ENCODE peak calls at places on chromosomes 13 and 19, in seven cellular contexts. L is uterus, H is body of pancreas, A is IMR-90, B is adrenal gland, I is suprapubic skin, Q is esophagus squamous epithelium. E is an unnamed sample.

GRCh38 chr13:37194428-37194861 is 89.0 kb upstream of the CSNK1A1L start:
- DNase-seq in L (no peak), H (no peak), A (peak; percentile 82), B (no peak), I (no peak), Q (no peak), E (no peak)

GRCh38 chr19:46859637-46860124 is 1.1 kb upstream of the ARHGAP35 start:
- DNase-seq in L (peak; percentile 78), H (peak; percentile 68), A (peak; percentile 55), B (peak; percentile 73), I (peak; percentile 93), Q (no peak), E (peak; percentile 70)

GRCh38 chr19:55216461-55217198 is 7.3 kb upstream of the PTPRH start:
- DNase-seq in L (peak; percentile 41), H (peak; percentile 80), A (peak; percentile 100), B (peak; percentile 96), I (peak; percentile 79), Q (no peak), E (peak; percentile 85)

GRCh38 chr13:31035162-31035951 is 102.9 kb downstream of the TEX26 start:
- DNase-seq in L (peak; percentile 50), H (no peak), A (peak; percentile 29), B (no peak), I (no peak), Q (no peak), E (no peak)

GRCh38 chr13:101817898-101818297 is 365.4 kb downstream of the ITGBL1 start:
- DNase-seq in L (no peak), H (no peak), A (no peak), B (no peak), I (no peak), Q (no peak), E (no peak)

GRCh38 chr19:7366701-7367420 is 18.1 kb downstream of the ARHGEF18 start:
- DNase-seq in L (no peak), H (no peak), A (peak; percentile 33), B (no peak), I (no peak), Q (no peak), E (no peak)

GRCh38 chr19:23116802-23117571 is at the start of gene ZNF730:
- DNase-seq in L (peak; percentile 18), H (peak; percentile 37), A (peak; percentile 68), B (peak; percentile 38), I (peak; percentile 60), Q (no peak), E (peak; percentile 87)

GRCh38 chr19:5049561-5049960 is 80.6 kb downstream of the KDM4B start:
- DNase-seq in L (no peak), H (no peak), A (no peak), B (no peak), I (no peak), Q (no peak), E (no peak)

GRCh38 chr19:48061401-48062344 is 17.8 kb upstream of the CABP5 start:
- DNase-seq in L (no peak), H (no peak), A (no peak), B (no peak), I (no peak), Q (no peak), E (no peak)

GRCh38 chr19:12885749-12886706 is 973 bp downstream of the KLF1 start:
- DNase-seq in L (no peak), H (no peak), A (no peak), B (peak; percentile 26), I (no peak), Q (no peak), E (no peak)

GRCh38 chr19:12893582-12893981 is 2.6 kb downstream of the GCDH start:
- DNase-seq in L (no peak), H (no peak), A (no peak), B (no peak), I (no peak), Q (no peak), E (no peak)

GRCh38 chr19:12891553-12892021 is 627 bp downstream of the GCDH start:
- DNase-seq in L (no peak), H (no peak), A (no peak), B (no peak), I (peak; percentile 71), Q (no peak), E (no peak)

GRCh38 chr19:12886943-12887747 is at the start of gene KLF1:
- DNase-seq in L (no peak), H (no peak), A (no peak), B (no peak), I (no peak), Q (no peak), E (no peak)

DNA sequence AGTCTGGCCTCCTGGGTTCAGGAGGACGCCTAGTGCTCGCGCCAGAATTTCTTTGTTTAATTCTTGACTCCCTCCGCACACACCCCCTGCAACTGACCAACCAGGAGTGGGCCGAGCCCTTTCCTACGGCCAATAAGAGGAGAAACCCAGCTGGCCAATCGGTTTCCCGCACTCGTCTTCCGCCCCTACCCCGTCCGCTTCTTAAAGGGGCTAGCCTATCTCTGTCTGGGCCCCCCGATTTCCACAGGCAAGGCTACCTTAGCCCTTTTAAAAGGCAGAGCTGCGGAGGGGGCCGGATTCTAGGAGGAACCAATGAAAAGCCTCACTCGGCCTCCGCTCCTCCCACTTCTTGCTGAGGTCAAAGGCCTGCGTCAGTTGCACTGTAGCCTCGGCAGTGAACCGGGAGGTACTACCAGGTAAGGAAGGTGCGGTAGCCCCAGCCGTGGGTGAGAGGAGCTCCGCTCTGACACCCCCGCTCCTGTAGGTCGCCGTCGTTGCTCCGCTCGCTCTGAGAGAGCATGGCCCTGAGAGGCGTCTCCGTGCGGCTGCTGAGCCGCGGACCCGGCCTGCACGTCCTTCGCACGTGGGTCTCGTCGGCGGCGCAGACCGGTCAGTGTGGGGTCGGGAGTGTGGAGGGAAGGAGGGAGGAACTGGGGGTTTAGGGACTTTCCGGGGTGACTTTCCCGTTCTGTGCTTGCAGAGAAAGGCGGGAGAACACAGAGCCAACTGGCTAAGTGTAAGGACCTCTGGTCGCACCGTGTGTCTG is at the start of gene GCDH:
- DNase-seq in L (peak; percentile 95), H (peak; percentile 98), A (peak; percentile 98), B (peak; percentile 99), I (peak; percentile 99), Q (peak; percentile 97), E (peak; percentile 99)
- TF ChIP-seq POLR2A in L (peak; percentile 17), H (peak; percentile 91), A (no peak), B (no peak), I (no peak), Q (peak; percentile 88), E (peak; percentile 49)

DNA sequence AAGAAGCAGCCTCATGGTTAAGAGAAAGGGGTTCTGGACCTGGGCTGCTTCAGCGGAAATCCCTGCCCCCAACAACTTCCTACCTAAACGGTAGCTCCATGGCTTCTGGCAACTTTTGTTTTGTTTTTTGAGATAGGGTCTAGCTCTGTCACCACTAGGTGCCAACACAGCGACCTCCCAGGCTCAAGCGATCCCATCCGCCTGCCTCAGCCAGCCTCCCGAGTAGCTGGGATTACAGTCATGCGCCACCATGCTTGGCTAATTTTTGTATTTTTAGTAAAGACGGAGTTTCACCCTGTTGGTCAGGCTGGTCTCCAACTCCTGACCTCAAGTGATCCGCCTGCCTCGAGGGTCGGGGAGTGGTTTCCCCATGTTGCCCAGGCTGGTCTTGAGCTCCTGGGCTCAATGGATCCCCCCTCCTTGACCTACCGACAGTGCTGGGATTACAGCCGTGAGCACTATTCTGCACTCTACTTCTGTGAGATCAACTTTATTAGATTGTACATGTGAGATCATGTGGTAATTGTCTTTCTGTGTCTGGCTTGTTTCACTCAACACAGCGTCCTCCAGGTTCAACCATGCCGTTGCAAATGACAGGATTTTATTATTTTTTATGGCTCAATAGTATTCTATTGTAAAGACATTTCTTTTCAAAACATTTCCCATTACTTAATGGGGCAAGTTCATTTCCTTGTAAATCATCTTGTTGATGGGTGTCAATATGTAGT is 1.3 kb upstream of the OBI1 start:
- DNase-seq in L (no peak), H (peak; percentile 14), A (no peak), B (peak; percentile 11), I (no peak), Q (no peak), E (no peak)
- TF ChIP-seq CTCF in L (no peak), H (no peak), A (no peak), B (no peak), I (no peak), Q (no peak), E (no peak)

GRCh38 chr13:112133489-112134149 is 66.7 kb downstream of the SOX1 start:
- DNase-seq in L (no peak), H (no peak), A (no peak), B (no peak), I (no peak), Q (no peak), E (no peak)

GRCh38 chr13:112131740-112132113 is 64.8 kb downstream of the SOX1 start:
- DNase-seq in L (no peak), H (no peak), A (no peak), B (no peak), I (no peak), Q (no peak), E (no peak)

GRCh38 chr13:112132142-112132541 is 65.2 kb downstream of the SOX1 start:
- DNase-seq in L (no peak), H (no peak), A (no peak), B (no peak), I (no peak), Q (no peak), E (no peak)

GRCh38 chr13:112131081-112131739 is 64.3 kb downstream of the SOX1 start:
- DNase-seq in L (no peak), H (no peak), A (no peak), B (no peak), I (no peak), Q (no peak), E (no peak)

DNA sequence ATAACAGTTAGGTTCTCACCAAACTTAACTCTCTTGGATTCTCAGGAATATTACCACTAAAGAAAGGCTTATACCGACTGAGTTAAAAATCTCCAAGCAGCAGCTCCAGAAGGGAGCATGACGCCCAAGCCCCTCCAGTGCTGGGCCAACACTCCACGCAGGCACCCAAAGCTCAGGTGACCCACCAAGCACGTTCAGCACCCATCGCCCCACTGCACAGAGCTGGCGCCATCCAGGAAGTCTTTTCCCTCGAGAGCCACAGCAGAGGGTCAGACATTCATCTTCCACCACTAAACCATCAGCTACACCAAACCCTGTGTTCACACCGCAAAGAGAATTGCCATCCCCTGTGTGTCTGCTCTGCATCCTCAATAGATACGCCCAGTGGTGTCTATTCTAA is 65.7 kb downstream of the SOX1 start:
- DNase-seq in L (no peak), H (no peak), A (no peak), B (no peak), I (no peak), Q (no peak), E (no peak)
- H3K4me3 ChIP-seq in L (no peak overlapping the region), H (no peak overlapping the region), A (no peak overlapping the region), B (no peak overlapping the region), I (no peak overlapping the region), Q (no peak overlapping the region), E (no peak overlapping the region)

GRCh38 chr19:2274185-2274711 is 7.7 kb downstream of the PEAK3 start:
- DNase-seq in L (no peak), H (no peak), A (no peak), B (no peak), I (peak; percentile 62), Q (no peak), E (no peak)

GRCh38 chr19:2274937-2275535 is 6.9 kb downstream of the PEAK3 start:
- DNase-seq in L (peak; percentile 67), H (peak; percentile 62), A (peak; percentile 64), B (peak; percentile 78), I (peak; percentile 78), Q (no peak), E (peak; percentile 78)

GRCh38 chr19:2276429-2276989 is 5.5 kb downstream of the PEAK3 start:
- DNase-seq in L (no peak), H (no peak), A (no peak), B (no peak), I (no peak), Q (no peak), E (no peak)

GRCh38 chr19:2277138-2277537 is 4.8 kb downstream of the PEAK3 start:
- DNase-seq in L (no peak), H (no peak), A (no peak), B (no peak), I (no peak), Q (no peak), E (no peak)

GRCh38 chr19:2275588-2276428 is 6.2 kb downstream of the PEAK3 start:
- DNase-seq in L (peak; percentile 61), H (no peak), A (no peak), B (peak; percentile 38), I (peak; percentile 66), Q (no peak), E (no peak)
- TF ChIP-seq POLR2A in L (no peak), H (no peak), A (no peak), B (no peak), I (no peak), Q (no peak), E (no peak)